ENCODE peak calls at places on chromosomes 11 and 22, in four cellular contexts. J is thyroid gland, E is PC-9, B is Karpas-422. D is an unnamed sample. For H3K4me1, the result is how much of the 10 kb centered on the place peaks cover.

GRCh38 chr22:19845369-19845722 is 9.3 kb downstream of the GNB1L start:
- DNase-seq in J (no peak), E (no peak), B (no peak), D (no peak)

GRCh38 chr11:61963016-61963281 is 4.5 kb downstream of the FTH1 start:
- DNase-seq in E (peak), B (no peak), J (no peak), D (no peak)

GRCh38 chr11:92325416-92325815 is 100.8 kb downstream of the FAT3 start:
- DNase-seq in B (no peak), E (no peak), J (no peak), D (no peak)

GRCh38 chr22:23065495-23066122 is 4.7 kb upstream of the GNAZ start:
- DNase-seq in J (no peak), B (no peak), E (no peak), D (no peak)

GRCh38 chr11:37110383-37110782 is 512.3 kb upstream of the RAG2 start:
- DNase-seq in J (no peak), B (no peak), E (no peak), D (no peak)

GRCh38 chr11:72974487-72975205 is 160.4 kb downstream of the ATG16L2 start:
- DNase-seq in B (no peak), E (no peak), J (no peak), D (no peak)

GRCh38 chr11:35458846-35459245 is 39.5 kb upstream of the SLC1A2 start:
- DNase-seq in E (no peak), J (no peak), B (no peak), D (no peak)

GRCh38 chr11:854601-855342 is 12.1 kb downstream of the TSPAN4 start:
- DNase-seq in B (no peak), E (no peak), J (no peak), D (no peak)

GRCh38 chr22:29079218-29079901 is 6.5 kb downstream of the KREMEN1 start:
- DNase-seq in J (no peak), E (no peak), B (no peak), D (peak)

GRCh38 chr11:123707606-123708205 is 33.8 kb downstream of the ZNF202 start:
- DNase-seq in B (peak), E (peak), J (peak), D (peak)

GRCh38 chr22:49023161-49023878 is 804.4 kb downstream of the BRD1 start:
- DNase-seq in J (no peak), B (no peak), E (no peak), D (no peak)

GRCh38 chr22:49025791-49026475 is 801.7 kb downstream of the BRD1 start:
- DNase-seq in E (no peak), B (no peak), J (no peak), D (no peak)

GRCh38 chr22:49022816-49023160 is 804.9 kb downstream of the BRD1 start:
- DNase-seq in J (no peak), E (no peak), B (no peak), D (no peak)

GRCh38 chr22:49024775-49025440 is 802.8 kb downstream of the BRD1 start:
- DNase-seq in J (no peak), E (no peak), B (no peak), D (no peak)

DNA sequence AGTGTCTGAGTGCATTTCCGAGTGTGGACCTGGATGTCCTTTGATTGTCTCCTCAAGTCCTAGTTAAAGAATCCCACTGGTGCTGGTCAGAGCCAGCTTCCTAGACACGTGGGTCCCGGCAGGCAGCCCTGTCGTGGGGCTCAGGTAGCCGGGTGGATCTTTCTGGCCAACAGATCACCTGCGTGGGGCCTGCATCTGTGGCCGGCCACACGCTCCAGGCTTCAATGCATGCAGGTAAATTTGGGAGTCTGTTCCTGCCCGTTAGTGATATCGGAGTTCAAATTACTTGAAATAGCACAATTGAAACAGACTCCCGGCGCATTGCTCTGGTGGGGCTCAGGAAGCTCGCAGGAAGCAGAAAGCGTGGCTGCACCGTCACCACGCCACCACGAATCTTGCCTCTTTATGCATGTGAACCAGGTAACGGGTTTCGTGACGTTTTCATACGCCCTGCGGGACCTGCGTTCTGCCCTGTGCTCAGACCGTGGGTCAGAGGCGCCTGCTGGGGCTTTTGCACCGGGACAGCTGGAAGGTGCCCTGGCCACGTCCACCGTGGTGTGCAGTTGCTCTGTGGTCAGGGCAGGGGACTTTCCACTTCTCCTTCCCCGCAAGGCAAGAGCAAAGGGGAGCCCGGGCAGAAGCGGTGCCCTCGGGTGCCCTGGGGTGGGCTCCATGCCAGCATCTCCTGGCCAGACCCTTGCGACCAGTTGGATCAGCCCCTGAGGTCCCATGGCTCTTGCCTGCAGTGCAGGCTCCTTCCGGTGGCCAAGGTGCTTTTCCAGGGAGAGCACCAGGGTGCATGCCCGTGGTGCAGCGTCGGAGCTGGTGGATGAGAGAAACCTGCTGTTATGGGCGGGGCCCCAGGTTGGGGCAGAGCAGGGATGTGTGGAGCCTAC is 803.5 kb downstream of the BRD1 start:
- DNase-seq in J (no peak), B (no peak), E (no peak), D (no peak)
- H3K4me1 ChIP-seq in J (under half), B (under half), E (under half), D (under half)

GRCh38 chr22:36337365-36338130 is 50.2 kb downstream of the MYH9 start:
- DNase-seq in E (no peak), J (no peak), B (no peak), D (no peak)

GRCh38 chr22:36335621-36336020 is 52.1 kb downstream of the MYH9 start:
- DNase-seq in E (no peak), B (no peak), J (no peak), D (no peak)

GRCh38 chr22:36334081-36334831 is 53.5 kb downstream of the MYH9 start:
- DNase-seq in B (no peak), J (no peak), E (peak), D (peak)

GRCh38 chr22:36334838-36335603 is 52.7 kb downstream of the MYH9 start:
- DNase-seq in E (peak), J (peak), B (no peak), D (peak)

DNA sequence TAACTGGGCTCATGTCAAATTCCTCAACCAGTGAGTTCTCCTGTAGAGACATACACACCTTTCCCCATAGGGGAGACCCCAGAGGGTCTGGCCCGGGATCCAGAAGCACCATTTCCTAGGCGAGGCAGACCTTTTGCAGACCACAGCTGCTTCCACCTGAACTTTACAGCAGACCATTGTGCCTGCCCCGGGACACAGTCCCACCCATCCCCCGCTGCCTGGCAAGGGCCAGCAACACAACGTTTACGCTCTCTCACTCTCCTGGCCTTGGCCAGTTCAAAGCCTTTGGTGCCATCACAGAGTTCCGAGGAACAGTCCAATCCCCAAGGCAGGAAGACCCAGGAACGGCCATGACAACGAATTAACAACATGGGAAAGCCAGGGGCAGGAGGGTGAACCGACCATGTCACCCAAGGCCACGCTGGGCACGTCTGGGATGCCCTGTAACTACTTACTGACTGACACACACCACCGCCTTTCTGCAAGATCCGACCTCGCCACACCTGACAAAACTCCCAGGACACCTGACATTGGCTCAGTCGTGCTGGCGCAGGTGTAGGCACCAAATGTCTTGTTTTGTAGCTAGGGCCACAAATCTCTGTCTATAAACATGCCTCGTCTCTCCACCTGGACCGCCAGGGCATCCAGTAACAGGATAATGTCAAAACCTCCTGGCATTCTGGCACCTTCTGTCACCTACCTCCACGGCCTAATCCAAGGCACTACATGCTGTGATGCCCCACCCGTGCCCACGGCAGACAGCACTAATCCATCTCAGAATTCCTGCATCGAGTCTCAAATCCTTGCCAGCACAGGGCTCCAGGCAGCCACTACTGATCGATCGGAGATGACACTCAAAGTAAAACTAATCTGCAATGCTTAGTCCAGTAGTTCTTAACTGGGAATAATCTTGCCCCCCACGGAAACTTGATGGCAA is 51.3 kb downstream of the MYH9 start:
- DNase-seq in E (no peak), B (no peak), J (no peak), D (no peak)
- H3K4me1 ChIP-seq in E (half or more), B (half or more), J (half or more), D (half or more)

GRCh38 chr22:46007003-46007847 is 30.3 kb upstream of the WNT7B start:
- DNase-seq in B (no peak), J (peak), E (peak), D (peak)
- H3K4me1 ChIP-seq in B (under half), J (under half), E (under half), D (under half)

GRCh38 chr22:30607300-30607930 is 441 bp downstream of the TCN2 start:
- DNase-seq in E (no peak), B (no peak), J (no peak), D (no peak)

GRCh38 chr22:30605449-30606110 is 1.4 kb upstream of the TCN2 start:
- DNase-seq in E (no peak), J (peak), B (peak), D (peak)

GRCh38 chr22:30607939-30608338 is 965 bp downstream of the TCN2 start:
- DNase-seq in E (no peak), J (no peak), B (no peak), D (no peak)

GRCh38 chr22:30604723-30605122 is 2.3 kb upstream of the TCN2 start:
- DNase-seq in E (no peak), J (no peak), B (no peak), D (no peak)

DNA sequence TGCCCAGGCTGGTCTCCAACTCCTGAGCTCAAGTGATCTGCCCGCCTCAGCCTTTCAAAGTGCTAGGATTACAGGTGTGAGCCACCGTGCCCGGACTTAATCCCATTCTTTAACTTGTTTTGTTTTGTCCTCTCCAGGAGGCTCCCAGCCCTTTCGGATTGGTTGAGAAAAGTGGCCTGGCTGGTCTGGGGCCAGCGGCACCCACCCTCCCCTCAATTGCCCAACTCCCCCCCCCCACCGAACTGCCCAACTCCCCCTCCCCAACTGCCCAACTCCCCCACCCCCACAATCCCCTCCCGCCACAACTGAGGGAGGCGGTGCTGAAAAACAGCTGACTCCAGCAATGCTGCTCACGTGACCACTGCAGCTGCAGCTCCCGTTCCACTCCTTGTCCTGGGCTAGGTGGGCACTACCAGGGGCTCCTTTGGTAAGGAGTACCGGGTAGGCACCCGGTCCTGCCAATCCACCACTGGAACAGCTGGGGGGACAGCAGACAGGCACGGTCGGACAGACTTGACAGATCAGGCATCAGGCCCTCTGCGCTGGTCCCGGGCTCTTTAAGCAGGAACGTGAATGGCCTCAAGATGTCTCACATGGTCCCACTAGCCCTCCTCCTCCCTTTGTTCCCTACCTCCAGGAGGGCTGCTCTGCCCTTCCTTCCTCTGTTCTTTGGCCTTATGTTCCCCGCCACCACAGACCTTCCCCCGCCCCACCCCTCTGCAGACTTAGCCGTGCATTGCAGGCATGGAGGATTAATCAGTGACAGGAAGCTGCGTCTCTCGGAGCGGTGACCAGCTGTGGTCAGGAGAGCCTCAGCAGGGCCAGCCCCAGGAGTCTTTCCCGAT is at the start of gene TCN2:
- DNase-seq in E (peak), J (peak), B (peak), D (peak)
- H3K4me1 ChIP-seq in E (under half), J (under half), B (under half), D (under half)

GRCh38 chr22:47879346-47879745 is 1116.9 kb downstream of the TBC1D22A start:
- DNase-seq in J (no peak), E (peak), B (no peak), D (no peak)
- H3K4me1 ChIP-seq in J (under half), E (under half), B (under half), D (under half)

GRCh38 chr11:12195773-12196172 is 85.4 kb downstream of the MICAL2 start:
- DNase-seq in B (no peak), E (no peak), J (no peak), D (no peak)

GRCh38 chr11:12193515-12194336 is 83.3 kb downstream of the MICAL2 start:
- DNase-seq in B (no peak), E (no peak), J (no peak), D (no peak)

GRCh38 chr11:12198261-12198925 is 88.0 kb downstream of the MICAL2 start:
- DNase-seq in J (no peak), E (no peak), B (no peak), D (no peak)

GRCh38 chr11:12196862-12197261 is 86.5 kb downstream of the MICAL2 start:
- DNase-seq in E (no peak), B (no peak), J (no peak), D (no peak)

DNA sequence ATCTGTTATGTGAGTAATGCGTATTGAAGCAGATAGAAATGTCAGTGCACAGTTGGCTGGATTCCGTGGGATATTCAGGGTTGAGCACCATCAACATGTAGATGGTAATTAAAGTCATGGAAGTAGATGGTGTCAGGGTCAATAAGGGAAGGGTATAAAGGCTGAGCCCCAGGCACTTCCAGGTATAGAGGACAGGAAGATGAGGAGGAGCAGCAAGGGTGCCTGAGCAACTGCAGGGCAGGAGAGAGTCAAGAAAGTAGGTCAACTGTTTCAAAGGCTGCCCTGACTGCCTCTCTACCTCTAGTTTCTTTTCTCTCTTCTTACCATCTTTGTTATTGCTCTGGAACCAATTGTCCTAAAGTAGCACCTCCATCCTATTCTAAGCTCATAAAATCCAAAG is 85.9 kb downstream of the MICAL2 start:
- DNase-seq in B (no peak), E (no peak), J (no peak), D (no peak)
- H3K4me1 ChIP-seq in B (under half), E (under half), J (under half), D (under half)

DNA sequence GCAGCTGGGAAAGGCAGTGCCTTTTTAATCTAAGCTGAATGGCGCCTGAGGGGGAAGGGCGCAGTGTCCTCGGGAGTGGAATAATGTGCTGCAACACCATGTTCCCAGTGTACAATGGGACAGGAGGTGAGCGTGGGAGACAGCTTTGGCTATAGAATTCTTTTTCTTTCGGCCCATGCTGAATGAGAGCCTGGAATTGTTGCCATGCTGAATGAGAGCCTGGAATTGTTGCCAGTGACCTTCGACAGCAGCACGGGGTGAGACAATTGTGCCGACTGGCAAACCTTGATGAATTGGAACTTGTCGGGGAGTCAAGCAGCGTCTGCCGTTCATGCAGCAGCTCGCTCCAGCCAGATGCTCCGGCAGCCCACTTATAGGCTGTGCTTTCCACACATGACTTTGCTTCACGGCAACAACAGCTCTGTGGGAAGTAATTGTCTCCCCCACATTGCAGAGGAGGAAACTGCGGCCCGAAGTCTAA is 141.4 kb upstream of the E2F8 start:
- DNase-seq in J (no peak), B (no peak), E (no peak), D (no peak)
- H3K4me1 ChIP-seq in J (under half), B (under half), E (under half), D (under half)

DNA sequence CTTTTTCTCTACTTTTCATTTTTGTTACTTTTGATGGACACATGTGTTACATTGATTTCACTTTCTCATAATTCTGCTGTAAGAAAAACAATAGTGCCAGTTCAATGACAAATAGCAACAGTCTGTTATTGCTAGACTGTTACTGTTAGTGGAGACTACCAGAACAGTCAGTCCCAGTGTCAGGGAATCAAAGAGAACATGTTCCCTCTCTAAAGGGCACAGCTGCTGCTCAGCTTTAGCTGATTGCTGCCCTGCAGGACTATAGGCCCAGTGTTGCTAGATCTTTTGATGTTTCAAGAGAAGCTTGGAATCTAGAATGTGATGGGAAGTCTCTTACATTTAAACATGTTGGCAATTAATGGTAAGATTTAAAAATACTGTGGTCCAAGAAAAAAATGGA is 3.4 kb downstream of the BIRC3 start:
- DNase-seq in J (no peak), E (no peak), B (no peak), D (no peak)
- H3K4me1 ChIP-seq in J (under half), E (under half), B (under half), D (under half)

GRCh38 chr11:68321293-68322030 is 9.1 kb downstream of the LRP5 start:
- DNase-seq in J (peak), E (no peak), B (no peak), D (no peak)
- H3K4me1 ChIP-seq in J (under half), E (under half), B (under half), D (under half)

GRCh38 chr22:24149191-24149590 is 32.1 kb upstream of the SUSD2 start:
- DNase-seq in E (no peak), J (no peak), B (no peak), D (no peak)
- H3K4me1 ChIP-seq in E (under half), J (under half), B (under half), D (under half)

D was measured in prostate gland.